ENCODE peak calls at places on chromosome 17, in ten cellular contexts. One of them, this sample, is unnamed.

GRCh38 chr17:13885953-13886889 is 183.1 kb upstream of the COX10 start:
- DNase-seq in body of pancreas: no peak
- DNase-seq in mucosa of descending colon: no peak
- DNase-seq in ascending aorta: no peak
- DNase-seq in heart right ventricle: peak
- DNase-seq in mammary epithelial cell: no peak
- DNase-seq in K562: no peak
- DNase-seq in ovary: no peak
- DNase-seq in epithelial cell of proximal tubule: no peak
- DNase-seq in esophagus muscularis mucosa: no peak
- DNase-seq in this sample: peak

GRCh38 chr17:72646176-72646575 is 446.3 kb downstream of the SLC39A11 start:
- DNase-seq in body of pancreas: no peak
- DNase-seq in mucosa of descending colon: no peak
- DNase-seq in ascending aorta: no peak
- DNase-seq in heart right ventricle: no peak
- DNase-seq in mammary epithelial cell: no peak
- DNase-seq in K562: no peak
- DNase-seq in ovary: no peak
- DNase-seq in epithelial cell of proximal tubule: no peak
- DNase-seq in esophagus muscularis mucosa: no peak
- DNase-seq in this sample: no peak

GRCh38 chr17:64506576-64507417 is at the start of gene CEP95:
- DNase-seq in body of pancreas: peak
- DNase-seq in mucosa of descending colon: peak
- DNase-seq in ascending aorta: peak
- DNase-seq in heart right ventricle: peak
- DNase-seq in mammary epithelial cell: peak
- DNase-seq in K562: peak
- DNase-seq in ovary: peak
- DNase-seq in epithelial cell of proximal tubule: no peak
- DNase-seq in esophagus muscularis mucosa: peak
- DNase-seq in this sample: peak

GRCh38 chr17:29049541-29050150 is 6.7 kb downstream of the PIPOX start:
- DNase-seq in body of pancreas: no peak
- DNase-seq in mucosa of descending colon: no peak
- DNase-seq in ascending aorta: no peak
- DNase-seq in heart right ventricle: no peak
- DNase-seq in mammary epithelial cell: no peak
- DNase-seq in K562: no peak
- DNase-seq in ovary: no peak
- DNase-seq in epithelial cell of proximal tubule: no peak
- DNase-seq in esophagus muscularis mucosa: no peak
- DNase-seq in this sample: no peak

GRCh38 chr17:50944902-50945720 is 79.0 kb upstream of the TOB1 start:
- DNase-seq in body of pancreas: no peak
- DNase-seq in mucosa of descending colon: no peak
- DNase-seq in ascending aorta: no peak
- DNase-seq in heart right ventricle: no peak
- DNase-seq in mammary epithelial cell: no peak
- DNase-seq in K562: no peak
- DNase-seq in ovary: no peak
- DNase-seq in epithelial cell of proximal tubule: no peak
- DNase-seq in esophagus muscularis mucosa: no peak
- DNase-seq in this sample: no peak

GRCh38 chr17:41863074-41863843 is 2.0 kb downstream of the KLHL11 start:
- DNase-seq in body of pancreas: no peak
- DNase-seq in mucosa of descending colon: no peak
- DNase-seq in ascending aorta: no peak
- DNase-seq in heart right ventricle: no peak
- DNase-seq in mammary epithelial cell: no peak
- DNase-seq in K562: no peak
- DNase-seq in ovary: no peak
- DNase-seq in epithelial cell of proximal tubule: no peak
- DNase-seq in esophagus muscularis mucosa: no peak
- DNase-seq in this sample: no peak

GRCh38 chr17:4920351-4921048 is 11.6 kb upstream of the GP1BA start:
- DNase-seq in body of pancreas: peak
- DNase-seq in mucosa of descending colon: peak
- DNase-seq in ascending aorta: no peak
- DNase-seq in heart right ventricle: no peak
- DNase-seq in mammary epithelial cell: peak
- DNase-seq in K562: no peak
- DNase-seq in ovary: no peak
- DNase-seq in epithelial cell of proximal tubule: no peak
- DNase-seq in esophagus muscularis mucosa: no peak
- DNase-seq in this sample: peak

GRCh38 chr17:42288985-42289862 is 926 bp downstream of the STAT5A start:
- DNase-seq in body of pancreas: peak
- DNase-seq in mucosa of descending colon: peak
- DNase-seq in ascending aorta: no peak
- DNase-seq in heart right ventricle: peak
- DNase-seq in mammary epithelial cell: no peak
- DNase-seq in K562: peak
- DNase-seq in ovary: peak
- DNase-seq in epithelial cell of proximal tubule: no peak
- DNase-seq in esophagus muscularis mucosa: no peak
- DNase-seq in this sample: no peak

DNA sequence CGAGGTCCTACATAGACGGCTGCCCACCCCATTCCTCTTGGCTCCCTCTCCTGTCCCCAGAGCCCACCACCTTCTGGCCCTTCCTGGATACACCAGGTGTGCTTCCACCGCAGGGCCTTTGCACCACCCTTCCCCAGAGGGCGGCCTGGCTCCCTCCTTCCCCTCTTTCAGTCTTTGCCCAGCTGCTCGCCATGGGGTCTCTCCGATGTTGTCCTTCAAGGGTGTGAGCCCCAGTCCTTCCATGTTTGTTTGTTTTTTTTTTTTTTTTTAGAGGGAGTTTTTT is 4.1 kb downstream of the RNF213 start:
- DNase-seq in body of pancreas: no peak
- DNase-seq in mucosa of descending colon: no peak
- DNase-seq in ascending aorta: no peak
- DNase-seq in heart right ventricle: no peak
- DNase-seq in mammary epithelial cell: no peak
- DNase-seq in K562: no peak
- DNase-seq in ovary: no peak
- DNase-seq in epithelial cell of proximal tubule: no peak
- DNase-seq in esophagus muscularis mucosa: no peak
- DNase-seq in this sample: no peak
- H3K4me3 ChIP-seq in body of pancreas: no peak
- H3K4me3 ChIP-seq in mucosa of descending colon: no peak
- H3K4me3 ChIP-seq in ascending aorta: peak
- H3K4me3 ChIP-seq in heart right ventricle: peak
- H3K4me3 ChIP-seq in mammary epithelial cell: no peak
- H3K4me3 ChIP-seq in K562: no peak
- H3K4me3 ChIP-seq in ovary: no peak
- H3K4me3 ChIP-seq in epithelial cell of proximal tubule: peak
- H3K4me3 ChIP-seq in esophagus muscularis mucosa: peak
- H3K4me3 ChIP-seq in this sample: no peak

DNA sequence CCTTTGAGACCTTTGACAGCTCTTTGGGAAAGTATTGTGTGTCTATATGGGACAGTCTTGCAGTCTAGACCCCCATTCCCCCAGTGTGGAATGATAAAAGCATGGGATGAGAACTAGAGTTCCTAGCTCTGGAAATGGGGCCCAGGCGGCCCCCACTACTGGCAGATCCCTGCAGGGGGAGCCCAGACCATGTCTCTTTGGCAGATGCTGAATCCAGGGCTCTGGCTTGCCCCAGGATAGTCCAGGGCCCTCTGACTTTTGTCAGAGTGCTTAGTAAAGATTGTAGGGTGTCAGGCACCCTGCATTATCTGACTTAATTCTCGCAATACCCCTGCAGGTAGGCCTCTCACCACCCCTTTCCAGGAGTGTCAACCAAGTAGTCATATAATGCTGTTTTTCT is 8.3 kb downstream of the ALKBH5 start:
- DNase-seq in body of pancreas: no peak
- DNase-seq in mucosa of descending colon: no peak
- DNase-seq in ascending aorta: no peak
- DNase-seq in heart right ventricle: no peak
- DNase-seq in mammary epithelial cell: no peak
- DNase-seq in K562: no peak
- DNase-seq in ovary: no peak
- DNase-seq in epithelial cell of proximal tubule: no peak
- DNase-seq in esophagus muscularis mucosa: no peak
- DNase-seq in this sample: no peak
- TF ChIP-seq CTCF in body of pancreas: no peak
- TF ChIP-seq CTCF in mucosa of descending colon: no peak
- TF ChIP-seq CTCF in ascending aorta: no peak
- TF ChIP-seq CTCF in heart right ventricle: peak
- TF ChIP-seq CTCF in mammary epithelial cell: peak
- TF ChIP-seq CTCF in K562: peak
- TF ChIP-seq CTCF in ovary: no peak
- TF ChIP-seq CTCF in epithelial cell of proximal tubule: peak
- TF ChIP-seq CTCF in esophagus muscularis mucosa: peak
- TF ChIP-seq CTCF in this sample: peak

GRCh38 chr17:40498281-40499084 is 2.9 kb downstream of the TNS4 start:
- DNase-seq in body of pancreas: no peak
- DNase-seq in mucosa of descending colon: no peak
- DNase-seq in ascending aorta: no peak
- DNase-seq in heart right ventricle: no peak
- DNase-seq in mammary epithelial cell: no peak
- DNase-seq in K562: no peak
- DNase-seq in ovary: no peak
- DNase-seq in epithelial cell of proximal tubule: peak
- DNase-seq in esophagus muscularis mucosa: no peak
- DNase-seq in this sample: no peak

GRCh38 chr17:40501499-40501911 is at the start of gene TNS4:
- DNase-seq in body of pancreas: no peak
- DNase-seq in mucosa of descending colon: peak
- DNase-seq in ascending aorta: no peak
- DNase-seq in heart right ventricle: no peak
- DNase-seq in mammary epithelial cell: peak
- DNase-seq in K562: peak
- DNase-seq in ovary: no peak
- DNase-seq in epithelial cell of proximal tubule: no peak
- DNase-seq in esophagus muscularis mucosa: no peak
- DNase-seq in this sample: no peak

GRCh38 chr17:40500190-40500589 is 1.2 kb downstream of the TNS4 start:
- DNase-seq in body of pancreas: no peak
- DNase-seq in mucosa of descending colon: no peak
- DNase-seq in ascending aorta: no peak
- DNase-seq in heart right ventricle: no peak
- DNase-seq in mammary epithelial cell: no peak
- DNase-seq in K562: no peak
- DNase-seq in ovary: no peak
- DNase-seq in epithelial cell of proximal tubule: no peak
- DNase-seq in esophagus muscularis mucosa: no peak
- DNase-seq in this sample: no peak

GRCh38 chr17:40500709-40501108 is 714 bp downstream of the TNS4 start:
- DNase-seq in body of pancreas: no peak
- DNase-seq in mucosa of descending colon: no peak
- DNase-seq in ascending aorta: no peak
- DNase-seq in heart right ventricle: no peak
- DNase-seq in mammary epithelial cell: no peak
- DNase-seq in K562: no peak
- DNase-seq in ovary: no peak
- DNase-seq in epithelial cell of proximal tubule: no peak
- DNase-seq in esophagus muscularis mucosa: no peak
- DNase-seq in this sample: no peak

DNA sequence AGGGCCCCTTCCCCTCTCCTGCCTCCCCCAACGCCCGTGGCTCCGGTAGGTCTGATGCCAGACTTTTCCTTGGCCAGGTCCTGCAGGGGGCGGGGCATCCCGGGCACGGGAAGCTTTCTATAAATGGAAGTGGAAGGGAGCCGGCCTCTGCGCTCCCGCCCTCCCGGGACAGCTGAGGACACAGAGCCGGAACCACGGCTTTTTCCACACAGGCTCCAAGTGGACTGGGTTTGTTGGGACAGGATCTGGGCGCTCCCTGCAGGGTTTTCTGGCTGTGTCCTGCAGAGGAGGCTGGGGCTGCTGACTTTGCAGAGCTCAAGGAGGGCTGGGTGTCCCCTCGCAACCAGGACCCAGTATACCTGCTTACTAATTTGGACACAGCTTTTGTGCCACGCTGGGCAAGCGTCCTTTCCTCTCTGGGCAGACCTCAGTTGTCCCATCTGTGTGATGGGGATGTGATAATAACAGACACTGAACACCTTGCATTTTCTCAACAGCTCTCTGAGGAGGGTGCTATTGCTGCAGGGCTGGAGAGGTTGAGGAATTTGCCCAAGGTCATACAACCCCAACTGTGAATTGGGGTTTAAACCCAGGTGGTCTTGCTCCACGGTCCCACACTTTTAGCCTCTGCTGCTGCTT is 1.8 kb downstream of the TNS4 start:
- DNase-seq in body of pancreas: peak
- DNase-seq in mucosa of descending colon: peak
- DNase-seq in ascending aorta: peak
- DNase-seq in heart right ventricle: peak
- DNase-seq in mammary epithelial cell: peak
- DNase-seq in K562: peak
- DNase-seq in ovary: peak
- DNase-seq in epithelial cell of proximal tubule: no peak
- DNase-seq in esophagus muscularis mucosa: peak
- DNase-seq in this sample: peak
- H3K4me3 ChIP-seq in body of pancreas: no peak
- H3K4me3 ChIP-seq in mucosa of descending colon: no peak
- H3K4me3 ChIP-seq in ascending aorta: peak
- H3K4me3 ChIP-seq in heart right ventricle: no peak
- H3K4me3 ChIP-seq in mammary epithelial cell: peak
- H3K4me3 ChIP-seq in K562: no peak
- H3K4me3 ChIP-seq in ovary: no peak
- H3K4me3 ChIP-seq in epithelial cell of proximal tubule: peak
- H3K4me3 ChIP-seq in esophagus muscularis mucosa: peak
- H3K4me3 ChIP-seq in this sample: no peak

GRCh38 chr17:63437287-63438091 is 8.6 kb downstream of the CYB561 start:
- DNase-seq in body of pancreas: peak
- DNase-seq in mucosa of descending colon: no peak
- DNase-seq in ascending aorta: no peak
- DNase-seq in heart right ventricle: no peak
- DNase-seq in mammary epithelial cell: no peak
- DNase-seq in K562: peak
- DNase-seq in ovary: no peak
- DNase-seq in epithelial cell of proximal tubule: no peak
- DNase-seq in esophagus muscularis mucosa: no peak
- DNase-seq in this sample: no peak

GRCh38 chr17:63435681-63436522 is 10.2 kb downstream of the CYB561 start:
- DNase-seq in body of pancreas: peak
- DNase-seq in mucosa of descending colon: peak
- DNase-seq in ascending aorta: no peak
- DNase-seq in heart right ventricle: no peak
- DNase-seq in mammary epithelial cell: no peak
- DNase-seq in K562: peak
- DNase-seq in ovary: no peak
- DNase-seq in epithelial cell of proximal tubule: no peak
- DNase-seq in esophagus muscularis mucosa: no peak
- DNase-seq in this sample: no peak

GRCh38 chr17:63433746-63434591 is 12.1 kb downstream of the CYB561 start:
- DNase-seq in body of pancreas: peak
- DNase-seq in mucosa of descending colon: peak
- DNase-seq in ascending aorta: peak
- DNase-seq in heart right ventricle: peak
- DNase-seq in mammary epithelial cell: peak
- DNase-seq in K562: no peak
- DNase-seq in ovary: peak
- DNase-seq in epithelial cell of proximal tubule: no peak
- DNase-seq in esophagus muscularis mucosa: peak
- DNase-seq in this sample: peak

GRCh38 chr17:63436523-63437110 is 9.5 kb downstream of the CYB561 start:
- DNase-seq in body of pancreas: peak
- DNase-seq in mucosa of descending colon: no peak
- DNase-seq in ascending aorta: no peak
- DNase-seq in heart right ventricle: no peak
- DNase-seq in mammary epithelial cell: no peak
- DNase-seq in K562: no peak
- DNase-seq in ovary: no peak
- DNase-seq in epithelial cell of proximal tubule: no peak
- DNase-seq in esophagus muscularis mucosa: no peak
- DNase-seq in this sample: peak

DNA sequence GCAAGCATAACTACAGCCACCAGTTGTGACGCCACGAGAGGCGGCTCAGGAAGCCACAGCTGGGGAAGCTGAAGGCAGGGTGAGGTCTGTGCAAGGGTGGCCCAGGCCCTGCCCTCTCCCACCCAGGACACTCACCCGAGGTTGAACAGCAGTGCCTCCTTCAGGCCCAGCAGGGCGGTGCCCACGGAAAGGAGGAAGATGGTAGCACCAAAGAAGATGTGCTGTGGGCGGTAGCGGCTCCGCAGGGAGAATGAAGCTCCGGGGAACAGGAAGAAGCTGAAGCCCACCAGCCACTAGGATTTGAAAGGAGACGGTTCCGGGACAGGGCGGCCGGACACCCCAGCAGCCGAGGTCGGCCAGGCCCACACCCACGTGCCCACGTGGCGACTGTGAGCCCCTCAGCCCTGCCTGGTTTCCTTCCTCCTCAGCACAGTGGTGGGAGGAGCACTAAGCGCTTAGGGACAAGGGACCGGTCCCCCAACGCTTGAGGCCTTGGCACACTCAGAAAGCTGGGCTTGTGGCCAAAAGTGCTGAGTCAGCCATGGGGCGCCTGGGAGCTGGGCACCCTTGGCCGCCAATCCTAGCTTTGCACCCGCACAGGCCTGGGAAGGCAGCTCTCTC is 11.0 kb downstream of the CYB561 start:
- DNase-seq in body of pancreas: peak
- DNase-seq in mucosa of descending colon: peak
- DNase-seq in ascending aorta: peak
- DNase-seq in heart right ventricle: peak
- DNase-seq in mammary epithelial cell: peak
- DNase-seq in K562: no peak
- DNase-seq in ovary: no peak
- DNase-seq in epithelial cell of proximal tubule: no peak
- DNase-seq in esophagus muscularis mucosa: no peak
- DNase-seq in this sample: peak
- TF ChIP-seq CTCF in body of pancreas: no peak
- TF ChIP-seq CTCF in mucosa of descending colon: no peak
- TF ChIP-seq CTCF in ascending aorta: no peak
- TF ChIP-seq CTCF in heart right ventricle: no peak
- TF ChIP-seq CTCF in mammary epithelial cell: peak
- TF ChIP-seq CTCF in K562: peak
- TF ChIP-seq CTCF in ovary: no peak
- TF ChIP-seq CTCF in epithelial cell of proximal tubule: peak
- TF ChIP-seq CTCF in esophagus muscularis mucosa: no peak
- TF ChIP-seq CTCF in this sample: no peak

This sample was measured in cardiac fibroblast.